ENCODE peak calls at places on chromosomes 2 and 18, in nine cellular contexts. Z is AG08396, D is LHCN-M2, P is HEK293T, J is ascending aorta, W is esophagus squamous epithelium, Y is RKO, C is iPS-NIHi11, S is fibroblast of the aortic adventitia. E is an unnamed sample.

GRCh38 chr2:100192300-100192699 is 49.9 kb upstream of the AFF3 start:
- DNase-seq in P (no peak), W (no peak), D (no peak), J (no peak), S (no peak), Z (no peak), Y (no peak), C (no peak), E (no peak)

GRCh38 chr18:13517369-13517768 is 209.0 kb downstream of the FAM210A start:
- DNase-seq in C (no peak), P (no peak), J (peak), S (no peak), W (no peak), Y (no peak), D (no peak), Z (no peak), E (no peak)

GRCh38 chr2:222309361-222309760 is 10.6 kb upstream of the PAX3 start:
- DNase-seq in Y (no peak), P (no peak), C (no peak), W (no peak), D (no peak), J (no peak), S (no peak), Z (no peak), E (no peak)

GRCh38 chr2:42794271-42795046 is 2.1 kb upstream of the HAAO start:
- DNase-seq in D (no peak), S (no peak), J (no peak), Y (no peak), C (peak), W (no peak), P (no peak), Z (peak), E (no peak)

GRCh38 chr2:64626146-64626809 is 27.4 kb downstream of the SERTAD2 start:
- DNase-seq in C (no peak), J (no peak), Y (no peak), W (no peak), S (no peak), D (no peak), Z (no peak), P (no peak), E (no peak)

GRCh38 chr2:205245001-205245400 is 437.3 kb upstream of the NRP2 start:
- DNase-seq in D (no peak), W (no peak), P (no peak), J (no peak), Y (no peak), S (peak), C (no peak), Z (no peak), E (no peak)

GRCh38 chr2:112701092-112701491 is 19.7 kb upstream of the NT5DC4 start:
- DNase-seq in Z (no peak), C (no peak), P (no peak), J (no peak), D (no peak), Y (no peak), W (no peak), S (peak), E (no peak)

GRCh38 chr18:2890606-2891005 is 43.8 kb downstream of the EMILIN2 start:
- DNase-seq in Z (no peak), W (no peak), J (no peak), P (no peak), C (no peak), Y (no peak), D (no peak), S (no peak), E (no peak)

GRCh38 chr2:232887171-232887850 is 17.2 kb downstream of the SNORC start:
- DNase-seq in P (no peak), Z (no peak), C (peak), D (no peak), J (peak), Y (no peak), S (no peak), W (no peak), E (no peak)

GRCh38 chr2:26483027-26483326 is 5.1 kb upstream of the OTOF start:
- DNase-seq in C (no peak), W (no peak), Z (no peak), D (no peak), P (no peak), Y (no peak), J (no peak), S (no peak), E (no peak)

GRCh38 chr2:53863538-53864227 is 3.9 kb upstream of the GPR75 start:
- DNase-seq in P (no peak), W (no peak), Z (no peak), J (no peak), S (no peak), D (no peak), Y (no peak), C (no peak), E (no peak)

GRCh38 chr18:44149706-44150105 is 531.0 kb upstream of the SETBP1 start:
- DNase-seq in D (peak), S (peak), P (no peak), C (no peak), Y (peak), Z (peak), J (no peak), W (no peak), E (no peak)

GRCh38 chr2:101744832-101745231 is 47.3 kb downstream of the MAP4K4 start:
- DNase-seq in D (no peak), W (no peak), P (no peak), J (no peak), Z (no peak), C (no peak), Y (no peak), S (no peak), E (no peak)

GRCh38 chr18:48754993-48755473 is 195.7 kb downstream of the SMAD7 start:
- DNase-seq in J (no peak), S (peak), P (no peak), D (no peak), C (no peak), Z (no peak), W (no peak), Y (no peak), E (no peak)

GRCh38 chr2:195477248-195477995 is 179.6 kb upstream of the SLC39A10 start:
- DNase-seq in P (no peak), Y (no peak), Z (no peak), W (no peak), D (peak), C (no peak), J (no peak), S (peak), E (no peak)

GRCh38 chr2:219433666-219434467 is 776 bp upstream of the SPEG start:
- DNase-seq in Y (peak), S (peak), Z (no peak), C (peak), W (no peak), D (peak), J (no peak), P (peak), E (peak)

GRCh38 chr2:53455094-53455493 is 312.5 kb upstream of the CHAC2 start:
- DNase-seq in P (no peak), W (no peak), S (no peak), D (no peak), C (no peak), Y (no peak), J (no peak), Z (no peak), E (no peak)

GRCh38 chr18:48597671-48598070 is 58.8 kb downstream of the CTIF start:
- DNase-seq in S (no peak), C (no peak), W (no peak), J (no peak), Y (no peak), Z (no peak), D (no peak), P (no peak), E (no peak)

GRCh38 chr2:943461-943797 is 7.2 kb upstream of the SNTG2 start:
- DNase-seq in W (no peak), S (no peak), Z (no peak), Y (no peak), P (no peak), D (no peak), J (no peak), C (no peak), E (no peak)

GRCh38 chr2:104755026-104755856 is 98.7 kb upstream of the POU3F3 start:
- DNase-seq in S (no peak), C (no peak), Z (no peak), D (no peak), W (no peak), J (no peak), P (no peak), Y (no peak), E (no peak)

GRCh38 chr18:25248755-25249154 is 103.2 kb downstream of the ZNF521 start:
- DNase-seq in Z (no peak), D (no peak), Y (no peak), W (no peak), J (no peak), P (no peak), S (no peak), C (no peak), E (no peak)

GRCh38 chr2:43020990-43021677 is 205.3 kb downstream of the ZFP36L2 start:
- DNase-seq in W (no peak), Y (no peak), P (no peak), Z (no peak), C (no peak), J (no peak), D (no peak), S (no peak), E (no peak)

GRCh38 chr2:215879977-215880940 is 133.1 kb downstream of the MREG start:
- DNase-seq in J (no peak), S (no peak), C (no peak), P (no peak), Y (no peak), D (peak), Z (no peak), W (no peak), E (no peak)

GRCh38 chr2:86223682-86224560 is 24.7 kb downstream of the MRPL35 start:
- DNase-seq in P (no peak), S (peak), Z (peak), C (no peak), J (no peak), Y (no peak), D (peak), W (no peak), E (peak)

GRCh38 chr2:457792-458430 is 170.0 kb upstream of the ALKAL2 start:
- DNase-seq in Z (no peak), D (no peak), P (no peak), S (no peak), C (no peak), W (no peak), J (no peak), Y (peak), E (no peak)

GRCh38 chr2:237673130-237673921 is 45.9 kb downstream of the LRRFIP1 start:
- DNase-seq in D (peak), W (peak), S (no peak), Z (no peak), Y (peak), J (peak), C (peak), P (peak), E (peak)

GRCh38 chr2:80454628-80455027 is 150.1 kb upstream of the LRRTM1 start:
- DNase-seq in S (no peak), Z (no peak), J (no peak), Y (no peak), D (no peak), C (no peak), P (no peak), W (no peak), E (no peak)

GRCh38 chr18:79952457-79952995 is 1.1 kb upstream of the SLC66A2 start:
- DNase-seq in P (no peak), S (no peak), W (no peak), Z (no peak), D (no peak), J (no peak), Y (no peak), C (peak), E (peak)

GRCh38 chr2:11101430-11101829 is 53.8 kb upstream of the SLC66A3 start:
- DNase-seq in Z (no peak), J (no peak), C (no peak), P (no peak), Y (no peak), W (no peak), D (no peak), S (no peak), E (no peak)

GRCh38 chr2:204828191-204828590 is 282.9 kb downstream of the PARD3B start:
- DNase-seq in S (no peak), Y (no peak), Z (no peak), P (no peak), W (no peak), C (no peak), J (no peak), D (no peak), E (no peak)

GRCh38 chr2:168999668-169000213 is 31.4 kb downstream of the ABCB11 start:
- DNase-seq in D (no peak), W (no peak), S (no peak), Y (no peak), P (no peak), J (no peak), Z (no peak), C (no peak), E (no peak)

GRCh38 chr2:27920148-27920885 is 29.8 kb downstream of the BABAM2 start:
- DNase-seq in C (no peak), P (no peak), S (peak), D (peak), W (no peak), J (no peak), Z (no peak), Y (no peak), E (no peak)

GRCh38 chr2:231604101-231604684 is 11.5 kb downstream of the TEX44 start:
- DNase-seq in C (no peak), P (no peak), Z (no peak), J (peak), Y (peak), W (no peak), S (no peak), D (no peak), E (peak)

E was measured in D341Med.